ENCODE peak calls at places on chromosomes 4 and X, in four cellular contexts. U is stomach, L is heart right ventricle, I is breast epithelium. E is an unnamed sample.

GRCh38 chr4:87839309-87839946 is 6.7 kb downstream of the MEPE start:
- DNase-seq in U (no peak), L (no peak), I (peak), E (no peak)

GRCh38 chr4:156111706-156112105 is 158.0 kb upstream of the CTSO start:
- DNase-seq in U (no peak), L (no peak), I (no peak), E (no peak)

GRCh38 chrX:46236411-46236810 is 308.8 kb downstream of the ZNF674 start:
- DNase-seq in U (no peak), L (no peak), I (no peak), E (no peak)

GRCh38 chrX:47146121-47146935 is 1.3 kb downstream of the RBM10 start:
- DNase-seq in U (no peak), L (no peak), I (no peak), E (no peak)

GRCh38 chrX:153973127-153974002 is 811 bp downstream of the TMEM187 start:
- DNase-seq in U (no peak), L (no peak), I (no peak), E (no peak)

GRCh38 chr4:17030543-17030942 is 132.1 kb upstream of the LDB2 start:
- DNase-seq in U (no peak), L (no peak), I (no peak), E (peak)

GRCh38 chr4:26320159-26320452 is 708 bp upstream of the RBPJ start:
- DNase-seq in U (no peak), L (no peak), I (no peak), E (peak)

GRCh38 chr4:122716825-122717448 is 15.6 kb upstream of the BBS12 start:
- DNase-seq in U (peak), L (peak), I (peak), E (peak)

GRCh38 chrX:13029831-13030771 is 14.3 kb downstream of the FAM9C start:
- DNase-seq in U (no peak), L (no peak), I (no peak), E (peak)

GRCh38 chrX:43744284-43744683 is 88.2 kb downstream of the MAOA start:
- DNase-seq in U (no peak), L (no peak), I (no peak), E (no peak)

GRCh38 chr4:157808796-157809408 is 363.9 kb downstream of the GASK1B start:
- DNase-seq in U (no peak), L (no peak), I (no peak), E (no peak)

GRCh38 chr4:36288727-36289126 is 7.3 kb downstream of the DTHD1 start:
- DNase-seq in U (no peak), L (no peak), I (no peak), E (no peak)

GRCh38 chr4:126702747-126703146 is 930.0 kb upstream of the INTU start:
- DNase-seq in U (no peak), L (no peak), I (no peak), E (no peak)

GRCh38 chr4:150315175-150315574 is 236.9 kb downstream of the DCLK2 start:
- DNase-seq in U (no peak), L (no peak), I (no peak), E (no peak)

GRCh38 chrX:72713130-72713529 is 976 bp downstream of the PHKA1 start:
- DNase-seq in U (no peak), L (no peak), I (no peak), E (no peak)

GRCh38 chr4:107253090-107253489 is 217.0 kb upstream of the DKK2 start:
- DNase-seq in U (no peak), L (no peak), I (no peak), E (no peak)

GRCh38 chr4:9979101-9979815 is 42.0 kb downstream of the SLC2A9 start:
- DNase-seq in U (no peak), L (no peak), I (no peak), E (no peak)

GRCh38 chr4:100483796-100484195 is 34.0 kb downstream of the EMCN start:
- DNase-seq in U (no peak), L (no peak), I (no peak), E (no peak)

GRCh38 chr4:41745292-41746024 is 3.1 kb downstream of the PHOX2B start:
- DNase-seq in U (no peak), L (no peak), I (no peak), E (no peak)

GRCh38 chr4:6513678-6514077 is 41.3 kb upstream of the PPP2R2C start:
- DNase-seq in U (no peak), L (no peak), I (no peak), E (no peak)

GRCh38 chr4:99462875-99463464 is 27.8 kb upstream of the ADH7 start:
- DNase-seq in U (peak), L (no peak), I (peak), E (peak)

GRCh38 chr4:106481801-106482200 is 113.2 kb upstream of the GIMD1 start:
- DNase-seq in U (no peak), L (no peak), I (no peak), E (no peak)

GRCh38 chr4:3660928-3661515 is 105.2 kb upstream of the ADRA2C start:
- DNase-seq in U (no peak), L (no peak), I (no peak), E (no peak)

GRCh38 chr4:8846864-8847263 is 24.8 kb downstream of the HMX1 start:
- DNase-seq in U (no peak), L (no peak), I (no peak), E (no peak)

GRCh38 chr4:101140228-101140627 is 207.1 kb downstream of the PPP3CA start:
- DNase-seq in U (no peak), L (no peak), I (no peak), E (no peak)

GRCh38 chr4:182881928-182882327 is 35.3 kb downstream of the DCTD start:
- DNase-seq in U (peak), L (peak), I (no peak), E (no peak)

GRCh38 chr4:12084690-12085089 is 656.0 kb upstream of the HS3ST1 start:
- DNase-seq in U (no peak), L (no peak), I (no peak), E (no peak)

GRCh38 chr4:148735432-148736155 is 293.4 kb upstream of the NR3C2 start:
- DNase-seq in U (no peak), L (no peak), I (no peak), E (no peak)

GRCh38 chr4:159563257-159563656 is 460.4 kb downstream of the RAPGEF2 start:
- DNase-seq in U (no peak), L (no peak), I (no peak), E (no peak)

GRCh38 chrX:72306085-72306801 is 529 bp upstream of the CITED1 start:
- DNase-seq in U (no peak), L (no peak), I (no peak), E (peak)

GRCh38 chr4:76748649-76749048 is 149.3 kb downstream of the SOWAHB start:
- DNase-seq in U (peak), L (no peak), I (no peak), E (peak)
- TF ChIP-seq CTCF in U (no peak), L (no peak), I (no peak), E (no peak)

GRCh38 chr4:104015680-104016079 is 295.9 kb upstream of the TACR3 start:
- DNase-seq in U (no peak), L (no peak), I (no peak), E (no peak)
- TF ChIP-seq CTCF in U (no peak), L (no peak), I (no peak), E (no peak)

GRCh38 chrX:118562574-118563164 is 67.1 kb downstream of the DOCK11 start:
- DNase-seq in U (no peak), L (no peak), I (no peak), E (no peak)
- TF ChIP-seq CTCF in U (no peak), L (no peak), I (no peak), E (no peak)

DNA sequence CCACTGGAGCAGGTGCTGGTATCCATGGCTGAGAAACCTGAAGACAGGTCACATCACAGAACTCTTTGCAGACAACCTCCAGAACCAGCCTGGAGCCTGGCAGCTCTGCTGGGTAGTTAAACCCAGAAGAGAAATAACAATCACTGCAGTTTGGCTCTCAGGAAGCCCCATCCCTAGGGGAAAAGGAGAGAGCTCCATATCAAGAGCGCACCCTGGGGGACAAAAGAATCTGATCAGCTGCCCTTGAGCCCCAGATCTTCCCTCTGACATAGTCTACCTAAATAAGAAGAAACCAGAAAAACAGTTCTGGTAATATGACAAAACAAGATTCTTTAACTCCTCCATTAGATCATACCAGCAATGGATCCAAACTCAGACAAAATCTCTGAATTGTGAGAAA is 823.2 kb upstream of the FRG1 start:
- DNase-seq in U (no peak), L (no peak), I (no peak), E (no peak)
- TF ChIP-seq CTCF in U (no peak), L (no peak), I (no peak), E (no peak)

GRCh38 chr4:77862478-77863216 is at the start of gene MRPL1:
- DNase-seq in U (peak), L (peak), I (peak), E (peak)
- TF ChIP-seq CTCF in U (no peak), L (no peak), I (peak), E (no peak)

DNA sequence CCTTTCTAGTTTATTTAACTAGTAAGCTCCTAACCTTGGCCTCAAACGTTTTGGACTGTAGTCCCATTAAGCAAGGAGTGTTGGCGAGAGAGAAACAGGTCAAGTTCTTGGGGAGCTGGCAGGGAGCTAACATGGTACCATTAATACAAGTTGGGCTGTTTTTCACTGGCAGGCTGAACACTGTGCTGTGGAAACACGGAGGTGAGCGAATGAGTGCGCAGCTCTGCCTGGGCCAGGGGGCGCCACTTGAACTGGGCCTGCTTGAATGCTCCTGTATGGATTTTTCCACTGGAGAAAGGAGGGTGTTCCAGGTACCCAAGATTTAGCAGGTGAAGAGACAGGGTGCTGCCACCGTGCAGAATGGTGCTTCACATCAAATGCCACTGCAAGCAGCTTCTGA is 7.4 kb upstream of the SMS start:
- DNase-seq in U (no peak), L (no peak), I (no peak), E (no peak)
- TF ChIP-seq CTCF in U (no peak), L (no peak), I (no peak), E (no peak)

DNA sequence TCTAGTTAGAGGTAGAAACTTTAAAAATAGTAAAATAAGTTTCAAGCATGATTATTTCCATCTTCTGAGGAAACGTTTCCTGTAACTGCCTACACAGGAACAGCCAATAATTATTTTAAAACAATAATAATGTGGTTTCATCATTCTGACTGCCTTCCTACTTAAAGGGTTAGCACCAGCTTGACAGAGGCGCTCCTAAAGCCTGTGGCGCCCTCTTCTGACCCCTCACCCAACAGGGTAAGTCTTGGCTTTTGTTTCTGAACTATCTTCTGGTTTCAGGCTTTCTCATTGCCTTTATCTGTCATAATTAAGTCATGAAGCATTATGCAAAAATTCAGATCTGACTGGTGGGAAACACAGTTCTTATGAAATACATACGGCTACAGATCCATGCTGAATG is 96.7 kb downstream of the ITM2A start:
- DNase-seq in U (peak), L (peak), I (no peak), E (peak)
- TF ChIP-seq CTCF in U (no peak), L (peak), I (no peak), E (no peak)

E was measured in Calu3.